ENCODE peak calls at places on chromosomes 6 and 20, in eight cellular contexts. Z is stimulated activated CD8-positive, alpha-beta memory T cell treated with anti-CD3 and anti-CD28 coated beads, Interleukin-2, amount 100 ng/mL, for 1 hour; O is endothelial cell; X is H54; V is GM03348; S is RWPE1; R is RKO; L is left ventricle myocardium inferior. K is an unnamed sample.

GRCh38 chr20:64106435-64106961 is 867 bp downstream of the NPBWR2 start:
- DNase-seq in Z (no peak), O (no peak), X (no peak), V (no peak), S (no peak), R (no peak), L (peak; percentile 6), K (no peak)

GRCh38 chr20:10618611-10619245 is 55.1 kb downstream of the JAG1 start:
- DNase-seq in Z (no peak), O (no peak), X (no peak), V (no peak), S (no peak), R (no peak), L (no peak), K (no peak)

GRCh38 chr6:157218371-157219198 is 104.7 kb downstream of the TMEM242 start:
- DNase-seq in Z (no peak), O (no peak), X (no peak), V (no peak), S (no peak), R (no peak), L (no peak), K (no peak)

GRCh38 chr6:133033263-133033662 is 207.9 kb upstream of the EYA4 start:
- DNase-seq in Z (no peak), O (no peak), X (no peak), V (no peak), S (no peak), R (no peak), L (no peak), K (no peak)

GRCh38 chr6:75402296-75402695 is 91.3 kb downstream of the FILIP1 start:
- DNase-seq in Z (no peak), O (no peak), X (no peak), V (peak; percentile 52), S (no peak), R (peak; percentile 65), L (peak; percentile 25), K (peak; percentile 61)

GRCh38 chr6:87798393-87799278 is 96.6 kb upstream of the AKIRIN2 start:
- DNase-seq in Z (no peak), O (no peak), X (no peak), V (no peak), S (no peak), R (no peak), L (no peak), K (no peak)

GRCh38 chr20:41287327-41287726 is 30.2 kb downstream of the ZHX3 start:
- DNase-seq in Z (no peak), O (no peak), X (no peak), V (peak; percentile 37), S (peak; percentile 46), R (peak; percentile 84), L (no peak), K (peak; percentile 55)

GRCh38 chr20:62969939-62970306 is 17.4 kb downstream of the SLC17A9 start:
- DNase-seq in Z (no peak), O (no peak), X (no peak), V (no peak), S (no peak), R (no peak), L (no peak), K (no peak)

GRCh38 chr20:55437778-55438417 is 567.4 kb downstream of the CBLN4 start:
- DNase-seq in Z (no peak), O (no peak), X (no peak), V (no peak), S (no peak), R (no peak), L (no peak), K (no peak)

GRCh38 chr6:36545767-36546663 is 1.3 kb downstream of the STK38 start:
- DNase-seq in Z (no peak), O (peak; percentile 4), X (no peak), V (no peak), S (peak; percentile 28), R (peak; percentile 55), L (no peak), K (peak; percentile 66)

GRCh38 chr6:137878070-137878809 is 11.2 kb downstream of the TNFAIP3 start:
- DNase-seq in Z (no peak), O (no peak), X (no peak), V (no peak), S (no peak), R (no peak), L (no peak), K (no peak)

GRCh38 chr20:12113468-12114371 is 196.0 kb downstream of the BTBD3 start:
- DNase-seq in Z (no peak), O (no peak), X (no peak), V (peak; percentile 38), S (no peak), R (no peak), L (no peak), K (peak; percentile 9)

GRCh38 chr6:122438975-122439374 is 32.6 kb downstream of the SERINC1 start:
- DNase-seq in Z (no peak), O (no peak), X (no peak), V (no peak), S (no peak), R (no peak), L (no peak), K (no peak)